ENCODE peak calls at places on chromosome 3, in eight cellular contexts. F is epithelial cell of esophagus; M is EL; I is activated gamma-delta T cell treated with Interleukin-2 at 50 U/mL for 16 hours; X is heart left ventricle; D is T-helper 2 cell; N is cerebellum; T is stimulated activated CD8-positive, alpha-beta memory T cell treated with anti-CD3 and anti-CD28 coated beads, Interleukin-12 subunit alpha, Interleukin-12 subunit beta, amount 100 ng/mL, for 1 hour. E is an unnamed sample.

GRCh38 chr3:142009029-142009428 is 132.6 kb downstream of the ATP1B3 start:
- DNase-seq in F (no peak), M (no peak), I (no peak), X (no peak), D (no peak), N (no peak), T (no peak), E (no peak)

GRCh38 chr3:52879090-52879489 is 18.3 kb downstream of the STIMATE start:
- DNase-seq in F (no peak), M (no peak), I (no peak), X (no peak), D (no peak), N (no peak), T (no peak), E (no peak)

GRCh38 chr3:69948246-69948862 is 51.2 kb upstream of the SAMMSON start:
- DNase-seq in F (peak), M (peak), I (no peak), X (no peak), D (no peak), N (no peak), T (no peak), E (peak)

GRCh38 chr3:128123538-128124368 is at the start of gene RUVBL1:
- DNase-seq in F (peak), M (peak), I (peak), X (peak), D (peak), N (peak), T (peak), E (peak)

GRCh38 chr3:32894977-32895376 is 56.5 kb upstream of the CCR4 start:
- DNase-seq in F (no peak), M (no peak), I (no peak), X (no peak), D (no peak), N (no peak), T (no peak), E (no peak)

GRCh38 chr3:131907809-131908208 is 127.0 kb downstream of the CPNE4 start:
- DNase-seq in F (peak), M (no peak), I (no peak), X (no peak), D (no peak), N (no peak), T (no peak), E (peak)

GRCh38 chr3:65948833-65949573 is 89.7 kb downstream of the MAGI1 start:
- DNase-seq in F (no peak), M (no peak), I (no peak), X (no peak), D (no peak), N (peak), T (no peak), E (no peak)

GRCh38 chr3:100053929-100054620 is 60.2 kb downstream of the FILIP1L start:
- DNase-seq in F (no peak), M (no peak), I (no peak), X (no peak), D (no peak), N (no peak), T (no peak), E (no peak)

GRCh38 chr3:143071776-143072175 is 47.8 kb upstream of the CHST2 start:
- DNase-seq in F (no peak), M (no peak), I (no peak), X (no peak), D (no peak), N (no peak), T (no peak), E (no peak)

GRCh38 chr3:104359546-104359945 is 1007.2 kb upstream of the ALCAM start:
- DNase-seq in F (peak), M (peak), I (no peak), X (no peak), D (no peak), N (no peak), T (no peak), E (no peak)

GRCh38 chr3:142963266-142964149 is at the start of gene PAQR9:
- DNase-seq in F (peak), M (peak), I (no peak), X (peak), D (no peak), N (peak), T (no peak), E (peak)

GRCh38 chr3:96510334-96510733 is 304.1 kb upstream of the EPHA6 start:
- DNase-seq in F (peak), M (no peak), I (no peak), X (no peak), D (no peak), N (no peak), T (no peak), E (no peak)

GRCh38 chr3:43857361-43858051 is 166.8 kb downstream of the ABHD5 start:
- DNase-seq in F (peak), M (no peak), I (no peak), X (no peak), D (no peak), N (no peak), T (no peak), E (no peak)

GRCh38 chr3:43869491-43869890 is 178.8 kb downstream of the ABHD5 start:
- DNase-seq in F (peak), M (peak), I (no peak), X (no peak), D (no peak), N (no peak), T (no peak), E (no peak)

GRCh38 chr3:76638006-76638405 is 401.9 kb upstream of the ROBO2 start:
- DNase-seq in F (peak), M (no peak), I (no peak), X (no peak), D (no peak), N (no peak), T (no peak), E (peak)

E was measured in A673.